ENCODE peak calls at places on chromosomes 16 and 17, in seven cellular contexts. One of them, this sample, is unnamed.

GRCh38 chr17:67279115-67279514 is 34.1 kb upstream of the HELZ start:
- DNase-seq in sciatic nerve: no peak
- DNase-seq in fibroblast of lung: no peak
- DNase-seq in nucleus accumbens: no peak
- DNase-seq in EL: no peak
- DNase-seq in NCI-H1092 treated with DMSO at 0.1 percent for 48 hours: no peak
- DNase-seq in HFFc6: no peak
- DNase-seq in this sample: no peak

GRCh38 chr17:40283662-40284061 is 4.0 kb upstream of the CDC6 start:
- DNase-seq in sciatic nerve: no peak
- DNase-seq in fibroblast of lung: peak; percentile 95
- DNase-seq in nucleus accumbens: no peak
- DNase-seq in EL: peak; percentile 94
- DNase-seq in NCI-H1092 treated with DMSO at 0.1 percent for 48 hours: no peak
- DNase-seq in HFFc6: peak; percentile 95
- DNase-seq in this sample: peak; percentile 84

GRCh38 chr17:6577686-6578263 is 21.4 kb upstream of the PITPNM3 start:
- DNase-seq in sciatic nerve: no peak
- DNase-seq in fibroblast of lung: no peak
- DNase-seq in nucleus accumbens: no peak
- DNase-seq in EL: no peak
- DNase-seq in NCI-H1092 treated with DMSO at 0.1 percent for 48 hours: no peak
- DNase-seq in HFFc6: no peak
- DNase-seq in this sample: no peak

GRCh38 chr17:21201302-21201602 is 12.7 kb downstream of the TMEM11 start:
- DNase-seq in sciatic nerve: no peak
- DNase-seq in fibroblast of lung: no peak
- DNase-seq in nucleus accumbens: no peak
- DNase-seq in EL: peak; percentile 63
- DNase-seq in NCI-H1092 treated with DMSO at 0.1 percent for 48 hours: no peak
- DNase-seq in HFFc6: peak; percentile 85
- DNase-seq in this sample: no peak

GRCh38 chr17:75922173-75922961 is 17.7 kb upstream of the MRPL38 start:
- DNase-seq in sciatic nerve: no peak
- DNase-seq in fibroblast of lung: no peak
- DNase-seq in nucleus accumbens: no peak
- DNase-seq in EL: no peak
- DNase-seq in NCI-H1092 treated with DMSO at 0.1 percent for 48 hours: no peak
- DNase-seq in HFFc6: no peak
- DNase-seq in this sample: no peak

GRCh38 chr17:62688398-62689140 is 61.1 kb downstream of the MRC2 start:
- DNase-seq in sciatic nerve: no peak
- DNase-seq in fibroblast of lung: no peak
- DNase-seq in nucleus accumbens: no peak
- DNase-seq in EL: no peak
- DNase-seq in NCI-H1092 treated with DMSO at 0.1 percent for 48 hours: peak; percentile 65
- DNase-seq in HFFc6: no peak
- DNase-seq in this sample: no peak

GRCh38 chr16:55501549-55502322 is 7.1 kb upstream of the LPCAT2 start:
- DNase-seq in sciatic nerve: no peak
- DNase-seq in fibroblast of lung: no peak
- DNase-seq in nucleus accumbens: no peak
- DNase-seq in EL: no peak
- DNase-seq in NCI-H1092 treated with DMSO at 0.1 percent for 48 hours: peak; percentile 5
- DNase-seq in HFFc6: no peak
- DNase-seq in this sample: no peak

GRCh38 chr17:77470800-77471733 is 330.3 kb downstream of the SEC14L1 start:
- DNase-seq in sciatic nerve: peak; percentile 72
- DNase-seq in fibroblast of lung: peak; percentile 54
- DNase-seq in nucleus accumbens: no peak
- DNase-seq in EL: peak; percentile 79
- DNase-seq in NCI-H1092 treated with DMSO at 0.1 percent for 48 hours: no peak
- DNase-seq in HFFc6: no peak
- DNase-seq in this sample: no peak

GRCh38 chr17:74358696-74359095 is 3.0 kb downstream of the BTBD17 start:
- DNase-seq in sciatic nerve: no peak
- DNase-seq in fibroblast of lung: no peak
- DNase-seq in nucleus accumbens: no peak
- DNase-seq in EL: no peak
- DNase-seq in NCI-H1092 treated with DMSO at 0.1 percent for 48 hours: no peak
- DNase-seq in HFFc6: no peak
- DNase-seq in this sample: no peak

GRCh38 chr16:63617990-63618763 is 1503.7 kb downstream of the CDH11 start:
- DNase-seq in sciatic nerve: no peak
- DNase-seq in fibroblast of lung: peak; percentile 11
- DNase-seq in nucleus accumbens: no peak
- DNase-seq in EL: no peak
- DNase-seq in NCI-H1092 treated with DMSO at 0.1 percent for 48 hours: no peak
- DNase-seq in HFFc6: no peak
- DNase-seq in this sample: peak; percentile 76

GRCh38 chr17:16085066-16085699 is 85.6 kb downstream of the TTC19 start:
- DNase-seq in sciatic nerve: no peak
- DNase-seq in fibroblast of lung: peak; percentile 83
- DNase-seq in nucleus accumbens: no peak
- DNase-seq in EL: peak; percentile 33
- DNase-seq in NCI-H1092 treated with DMSO at 0.1 percent for 48 hours: no peak
- DNase-seq in HFFc6: peak; percentile 51
- DNase-seq in this sample: peak; percentile 81

GRCh38 chr17:82933911-82934310 is 94.1 kb upstream of the ZNF750 start:
- DNase-seq in sciatic nerve: peak; percentile 46
- DNase-seq in fibroblast of lung: no peak
- DNase-seq in nucleus accumbens: no peak
- DNase-seq in EL: no peak
- DNase-seq in NCI-H1092 treated with DMSO at 0.1 percent for 48 hours: no peak
- DNase-seq in HFFc6: no peak
- DNase-seq in this sample: no peak

GRCh38 chr17:44409309-44410028 is 20.0 kb upstream of the ITGA2B start:
- DNase-seq in sciatic nerve: no peak
- DNase-seq in fibroblast of lung: no peak
- DNase-seq in nucleus accumbens: no peak
- DNase-seq in EL: no peak
- DNase-seq in NCI-H1092 treated with DMSO at 0.1 percent for 48 hours: no peak
- DNase-seq in HFFc6: no peak
- DNase-seq in this sample: no peak

GRCh38 chr16:856811-857210 is 56.3 kb upstream of the GNG13 start:
- DNase-seq in sciatic nerve: no peak
- DNase-seq in fibroblast of lung: no peak
- DNase-seq in nucleus accumbens: no peak
- DNase-seq in EL: no peak
- DNase-seq in NCI-H1092 treated with DMSO at 0.1 percent for 48 hours: no peak
- DNase-seq in HFFc6: no peak
- DNase-seq in this sample: no peak

GRCh38 chr17:18977021-18977420 is 25.1 kb downstream of the SLC5A10 start:
- DNase-seq in sciatic nerve: no peak
- DNase-seq in fibroblast of lung: no peak
- DNase-seq in nucleus accumbens: no peak
- DNase-seq in EL: no peak
- DNase-seq in NCI-H1092 treated with DMSO at 0.1 percent for 48 hours: no peak
- DNase-seq in HFFc6: no peak
- DNase-seq in this sample: no peak

GRCh38 chr17:36600936-36601302 is 464 bp upstream of the MRM1 start:
- DNase-seq in sciatic nerve: no peak
- DNase-seq in fibroblast of lung: no peak
- DNase-seq in nucleus accumbens: no peak
- DNase-seq in EL: no peak
- DNase-seq in NCI-H1092 treated with DMSO at 0.1 percent for 48 hours: no peak
- DNase-seq in HFFc6: no peak
- DNase-seq in this sample: no peak

GRCh38 chr17:82961366-82962162 is 117.8 kb upstream of the METRNL start:
- DNase-seq in sciatic nerve: peak; percentile 52
- DNase-seq in fibroblast of lung: no peak
- DNase-seq in nucleus accumbens: no peak
- DNase-seq in EL: no peak
- DNase-seq in NCI-H1092 treated with DMSO at 0.1 percent for 48 hours: no peak
- DNase-seq in HFFc6: no peak
- DNase-seq in this sample: no peak

GRCh38 chr17:66925811-66926500 is 38.6 kb upstream of the CACNG4 start:
- DNase-seq in sciatic nerve: no peak
- DNase-seq in fibroblast of lung: no peak
- DNase-seq in nucleus accumbens: no peak
- DNase-seq in EL: no peak
- DNase-seq in NCI-H1092 treated with DMSO at 0.1 percent for 48 hours: no peak
- DNase-seq in HFFc6: no peak
- DNase-seq in this sample: no peak

GRCh38 chr16:24950275-24950674 is 64.9 kb downstream of the ARHGAP17 start:
- DNase-seq in sciatic nerve: no peak
- DNase-seq in fibroblast of lung: peak; percentile 70
- DNase-seq in nucleus accumbens: no peak
- DNase-seq in EL: peak; percentile 66
- DNase-seq in NCI-H1092 treated with DMSO at 0.1 percent for 48 hours: no peak
- DNase-seq in HFFc6: peak; percentile 62
- DNase-seq in this sample: no peak

GRCh38 chr16:85378145-85379040 is 234.7 kb upstream of the GSE1 start:
- DNase-seq in sciatic nerve: no peak
- DNase-seq in fibroblast of lung: no peak
- DNase-seq in nucleus accumbens: no peak
- DNase-seq in EL: no peak
- DNase-seq in NCI-H1092 treated with DMSO at 0.1 percent for 48 hours: no peak
- DNase-seq in HFFc6: no peak
- DNase-seq in this sample: no peak

GRCh38 chr17:57697891-57698708 is 47.0 kb downstream of the CCDC182 start:
- DNase-seq in sciatic nerve: no peak
- DNase-seq in fibroblast of lung: no peak
- DNase-seq in nucleus accumbens: no peak
- DNase-seq in EL: no peak
- DNase-seq in NCI-H1092 treated with DMSO at 0.1 percent for 48 hours: no peak
- DNase-seq in HFFc6: no peak
- DNase-seq in this sample: no peak

GRCh38 chr16:29943846-29944669 is 17.8 kb upstream of the TMEM219 start:
- DNase-seq in sciatic nerve: no peak
- DNase-seq in fibroblast of lung: peak; percentile 98
- DNase-seq in nucleus accumbens: no peak
- DNase-seq in EL: peak; percentile 98
- DNase-seq in NCI-H1092 treated with DMSO at 0.1 percent for 48 hours: peak; percentile 37
- DNase-seq in HFFc6: peak; percentile 99
- DNase-seq in this sample: peak; percentile 97

GRCh38 chr17:46979023-46979870 is at the start of gene RPRML:
- DNase-seq in sciatic nerve: peak; percentile 59
- DNase-seq in fibroblast of lung: no peak
- DNase-seq in nucleus accumbens: no peak
- DNase-seq in EL: peak; percentile 46
- DNase-seq in NCI-H1092 treated with DMSO at 0.1 percent for 48 hours: peak; percentile 55
- DNase-seq in HFFc6: no peak
- DNase-seq in this sample: peak; percentile 42

GRCh38 chr16:55212791-55213190 is 111.2 kb upstream of the IRX6 start:
- DNase-seq in sciatic nerve: no peak
- DNase-seq in fibroblast of lung: no peak
- DNase-seq in nucleus accumbens: no peak
- DNase-seq in EL: no peak
- DNase-seq in NCI-H1092 treated with DMSO at 0.1 percent for 48 hours: no peak
- DNase-seq in HFFc6: no peak
- DNase-seq in this sample: no peak

GRCh38 chr16:87457724-87458423 is 35.0 kb downstream of the ZCCHC14 start:
- DNase-seq in sciatic nerve: no peak
- DNase-seq in fibroblast of lung: peak; percentile 92
- DNase-seq in nucleus accumbens: no peak
- DNase-seq in EL: peak; percentile 98
- DNase-seq in NCI-H1092 treated with DMSO at 0.1 percent for 48 hours: no peak
- DNase-seq in HFFc6: peak; percentile 97
- DNase-seq in this sample: peak; percentile 94